ENCODE peak calls at places on chromosomes 13 and 19, in five cellular contexts. M is breast epithelium, N is stomach, C is suprapubic skin, O is Panc1. H is an unnamed sample.
A peak's percentile ranks its signal among the peaks of the same experiment; 100 is the strongest.

GRCh38 chr19:11361037-11361770 is 6.0 kb downstream of the PLPPR2 start:
- DNase-seq in M (no peak), N (peak; percentile 93), C (no peak), O (no peak), H (no peak)

GRCh38 chr19:887072-887471 is 5.9 kb downstream of the MED16 start:
- DNase-seq in M (no peak), N (no peak), C (no peak), O (no peak), H (no peak)

GRCh38 chr13:32237681-32238080 is 77.5 kb downstream of the ZAR1L start:
- DNase-seq in M (no peak), N (no peak), C (no peak), O (no peak), H (no peak)

GRCh38 chr19:13613447-13613846 is 107.2 kb upstream of the CACNA1A start:
- DNase-seq in M (no peak), N (no peak), C (no peak), O (no peak), H (no peak)

GRCh38 chr13:24124789-24125476 is 35.6 kb upstream of the SPATA13 start:
- DNase-seq in M (no peak), N (no peak), C (no peak), O (no peak), H (no peak)

GRCh38 chr19:20365146-20365545 is 198.1 kb downstream of the ZNF486 start:
- DNase-seq in M (no peak), N (no peak), C (no peak), O (no peak), H (no peak)

GRCh38 chr19:16654151-16654550 is 5.8 kb downstream of the SMIM7 start:
- DNase-seq in M (no peak), N (no peak), C (no peak), O (no peak), H (no peak)

GRCh38 chr19:40398417-40399056 is 8.6 kb upstream of the HIPK4 start:
- DNase-seq in M (peak; percentile 76), N (peak; percentile 44), C (no peak), O (no peak), H (peak; percentile 38)

GRCh38 chr19:42252365-42253244 is 2.3 kb downstream of the ERF start:
- DNase-seq in M (no peak), N (no peak), C (no peak), O (no peak), H (peak; percentile 62)

GRCh38 chr13:76887070-76887563 is 912 bp upstream of the KCTD12 start:
- DNase-seq in M (no peak), N (no peak), C (no peak), O (no peak), H (no peak)

GRCh38 chr13:26872444-26873173 is 112.0 kb upstream of the GPR12 start:
- DNase-seq in M (no peak), N (peak; percentile 29), C (no peak), O (peak; percentile 8), H (peak; percentile 21)

GRCh38 chr13:112705286-112705685 is 15.4 kb downstream of the ATP11A start:
- DNase-seq in M (no peak), N (peak; percentile 13), C (no peak), O (no peak), H (no peak)

GRCh38 chr13:88602786-88603777 is 931.9 kb downstream of the SLITRK5 start:
- DNase-seq in M (no peak), N (no peak), C (no peak), O (no peak), H (no peak)

GRCh38 chr19:21680679-21681078 is 86.7 kb downstream of the ZNF100 start:
- DNase-seq in M (no peak), N (no peak), C (no peak), O (no peak), H (no peak)

GRCh38 chr19:4403005-4403761 is 743 bp downstream of the CHAF1A start:
- DNase-seq in M (no peak), N (no peak), C (no peak), O (no peak), H (peak; percentile 21)

GRCh38 chr19:15400521-15401396 is 18.0 kb downstream of the AKAP8L start:
- DNase-seq in M (no peak), N (no peak), C (no peak), O (no peak), H (no peak)

GRCh38 chr19:49136771-49137171 is 17.4 kb downstream of the PPFIA3 start:
- DNase-seq in M (no peak), N (peak; percentile 53), C (no peak), O (no peak), H (no peak)

GRCh38 chr19:31378404-31378803 is 29.2 kb upstream of the TSHZ3 start:
- DNase-seq in M (no peak), N (no peak), C (no peak), O (peak; percentile 28), H (no peak)

GRCh38 chr13:72104656-72105180 is 237.7 kb upstream of the DACH1 start:
- DNase-seq in M (no peak), N (no peak), C (no peak), O (no peak), H (peak; percentile 0)

GRCh38 chr13:72505376-72505775 is 222.1 kb downstream of the MZT1 start:
- DNase-seq in M (no peak), N (no peak), C (no peak), O (no peak), H (no peak)

GRCh38 chr13:90015565-90016507 is 1331.7 kb upstream of the MIR17HG start:
- DNase-seq in M (no peak), N (no peak), C (no peak), O (no peak), H (no peak)

GRCh38 chr19:17081672-17082630 is 6.4 kb downstream of the MYO9B start:
- DNase-seq in M (no peak), N (no peak), C (no peak), O (no peak), H (no peak)

GRCh38 chr13:36374063-36374462 is 27.9 kb upstream of the SPART start:
- DNase-seq in M (no peak), N (no peak), C (no peak), O (no peak), H (no peak)

GRCh38 chr19:49390131-49390977 is 2.3 kb downstream of the KASH5 start:
- DNase-seq in M (no peak), N (no peak), C (no peak), O (no peak), H (no peak)

GRCh38 chr13:113017506-113018215 is 48.6 kb downstream of the MCF2L start:
- DNase-seq in M (no peak), N (no peak), C (no peak), O (no peak), H (no peak)

GRCh38 chr19:11142528-11143171 is 12.9 kb downstream of the SPC24 start:
- DNase-seq in M (peak; percentile 81), N (peak; percentile 95), C (no peak), O (peak; percentile 59), H (no peak)

GRCh38 chr13:43783820-43784219 is 3.0 kb downstream of the ENOX1 start:
- DNase-seq in M (no peak), N (no peak), C (no peak), O (no peak), H (no peak)

GRCh38 chr13:110226051-110226562 is 80.8 kb downstream of the COL4A1 start:
- DNase-seq in M (no peak), N (no peak), C (no peak), O (no peak), H (no peak)

GRCh38 chr19:19490247-19490968 is 24.9 kb downstream of the TSSK6 start:
- DNase-seq in M (peak; percentile 70), N (peak; percentile 79), C (no peak), O (peak; percentile 73), H (peak; percentile 54)

GRCh38 chr13:29505950-29506349 is 89.5 kb downstream of the SLC7A1 start:
- DNase-seq in M (no peak), N (no peak), C (no peak), O (no peak), H (no peak)

GRCh38 chr13:29508874-29509249 is 86.6 kb downstream of the SLC7A1 start:
- DNase-seq in M (no peak), N (no peak), C (no peak), O (no peak), H (no peak)

GRCh38 chr13:29507356-29507755 is 88.1 kb downstream of the SLC7A1 start:
- DNase-seq in M (no peak), N (no peak), C (no peak), O (no peak), H (no peak)

GRCh38 chr13:29509999-29510586 is 85.4 kb downstream of the SLC7A1 start:
- DNase-seq in M (no peak), N (no peak), C (no peak), O (no peak), H (no peak)

GRCh38 chr13:29508130-29508873 is 87.2 kb downstream of the SLC7A1 start:
- DNase-seq in M (peak; percentile 87), N (peak; percentile 90), C (peak; percentile 92), O (peak; percentile 56), H (peak; percentile 76)
- TF ChIP-seq POLR2AphosphoS5 in M (peak; percentile 54), N (no peak), C (peak; percentile 77), O (no peak), H (no peak)

GRCh38 chr13:48223016-48223385 is 10.0 kb upstream of the ITM2B start:
- DNase-seq in M (no peak), N (no peak), C (no peak), O (no peak), H (no peak)

GRCh38 chr13:48220592-48221300 is 12.3 kb upstream of the ITM2B start:
- DNase-seq in M (no peak), N (no peak), C (no peak), O (no peak), H (peak; percentile 56)

GRCh38 chr13:48221301-48222190 is 11.5 kb upstream of the ITM2B start:
- DNase-seq in M (no peak), N (no peak), C (no peak), O (no peak), H (no peak)

GRCh38 chr13:48222358-48223015 is 10.5 kb upstream of the ITM2B start:
- DNase-seq in M (no peak), N (no peak), C (no peak), O (no peak), H (peak; percentile 82)
- TF ChIP-seq POLR2AphosphoS5 in M (no peak), N (no peak), C (peak; percentile 4), O (no peak), H (no peak)

DNA sequence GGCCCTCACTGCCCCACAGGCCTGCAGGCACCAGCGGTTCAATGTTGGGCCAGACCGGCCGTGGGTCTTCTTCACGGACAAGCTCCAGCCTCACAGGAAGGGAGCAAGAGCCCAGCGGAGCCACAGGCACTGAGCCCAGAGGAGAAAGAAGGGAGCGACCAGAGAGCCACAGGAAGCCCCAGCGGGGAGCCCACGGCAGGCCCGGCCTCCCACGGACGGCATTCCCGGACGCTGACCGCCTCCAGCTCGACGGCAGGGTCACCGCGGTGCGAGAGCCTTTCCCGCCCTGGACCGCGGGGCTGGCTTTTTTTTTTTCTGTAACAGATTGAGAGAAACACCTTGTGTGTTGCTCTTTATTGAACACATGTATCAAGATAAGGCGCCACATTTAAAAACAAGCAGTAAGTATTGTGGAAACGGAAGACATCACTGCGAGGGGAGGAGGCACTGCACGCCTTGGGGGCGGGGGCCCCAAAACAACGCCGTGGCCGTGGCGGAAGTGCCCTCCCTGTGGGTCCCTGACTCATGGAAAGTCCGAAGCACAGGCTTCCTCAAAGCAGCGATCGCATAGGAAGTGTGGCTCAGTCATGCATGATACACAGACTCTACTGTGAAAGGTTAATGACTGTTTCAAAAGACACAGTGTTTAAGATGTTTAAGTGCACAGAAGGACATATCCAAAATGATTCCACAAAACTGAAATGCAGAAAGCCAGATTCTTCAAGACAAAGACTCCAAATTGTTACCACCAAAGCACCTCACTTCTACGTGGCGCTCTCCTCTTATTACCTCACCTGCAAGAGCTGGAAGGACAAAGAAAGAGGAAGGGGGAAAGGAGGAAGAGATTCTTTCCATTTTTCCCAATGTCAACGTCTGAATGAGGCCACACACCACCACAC is 3.5 kb downstream of the RASA3 start:
- DNase-seq in M (no peak), N (peak; percentile 67), C (peak; percentile 89), O (no peak), H (peak; percentile 94)
- TF ChIP-seq POLR2AphosphoS5 in M (peak; percentile 31), N (peak; percentile 16), C (peak; percentile 65), O (no peak), H (peak; percentile 85)

GRCh38 chr19:53094749-53095575 is 8.3 kb downstream of the ZNF160 start:
- DNase-seq in M (no peak), N (no peak), C (no peak), O (no peak), H (no peak)
- TF ChIP-seq POLR2AphosphoS5 in M (no peak), N (no peak), C (no peak), O (no peak), H (no peak)